ENCODE peak calls at places on chromosomes 13 and 19, in five cellular contexts. O, M, B, P and A are unnamed samples.
A peak's percentile ranks its signal among the peaks of the same experiment; 100 is the strongest.

GRCh38 chr13:79782541-79783216 is 301.7 kb downstream of the NDFIP2 start:
- DNase-seq in B (no peak), P (peak; percentile 45), M (peak; percentile 54), O (no peak), A (no peak)

GRCh38 chr13:38686635-38687245 is at the start of gene FREM2:
- DNase-seq in O (no peak), M (peak; percentile 49), B (peak; percentile 21), P (no peak), A (no peak)

GRCh38 chr19:14073232-14073924 is 792 bp downstream of the MISP3 start:
- DNase-seq in B (peak; percentile 89), O (peak; percentile 85), M (peak; percentile 67), P (no peak), A (no peak)

GRCh38 chr13:37407156-37407555 is 191.4 kb downstream of the POSTN start:
- DNase-seq in B (no peak), M (peak; percentile 27), P (no peak), O (no peak), A (no peak)

GRCh38 chr13:52411629-52412028 is 5.7 kb upstream of the THSD1 start:
- DNase-seq in B (peak; percentile 34), O (no peak), M (peak; percentile 17), P (no peak), A (no peak)

GRCh38 chr19:1285737-1286360 is at the start of gene EFNA2:
- DNase-seq in B (peak; percentile 56), P (no peak), M (no peak), O (no peak), A (no peak)

GRCh38 chr13:40798380-40798779 is 9.0 kb downstream of the SLC25A15 start:
- DNase-seq in O (peak; percentile 31), B (no peak), M (no peak), P (no peak), A (no peak)

GRCh38 chr19:35843676-35844481 is 8.4 kb downstream of the NPHS1 start:
- DNase-seq in M (no peak), B (peak; percentile 45), O (no peak), P (no peak), A (no peak)

GRCh38 chr19:31350693-31351211 is 1.5 kb upstream of the TSHZ3 start:
- DNase-seq in P (no peak), M (peak; percentile 22), B (peak; percentile 90), O (peak; percentile 22), A (no peak)

GRCh38 chr19:40805258-40805868 is 6.4 kb downstream of the EGLN2 start:
- DNase-seq in B (no peak), P (no peak), M (no peak), O (peak; percentile 48), A (no peak)

GRCh38 chr19:4277051-4277700 is 1.9 kb upstream of the SHD start:
- DNase-seq in P (no peak), O (no peak), M (no peak), B (no peak), A (no peak)

GRCh38 chr19:2315818-2316353 is 7.9 kb upstream of the LINGO3 start:
- DNase-seq in O (no peak), P (no peak), M (peak; percentile 62), B (peak; percentile 78), A (no peak)

GRCh38 chr13:108962652-108963051 is 333.2 kb downstream of the MYO16 start:
- DNase-seq in P (no peak), M (no peak), O (no peak), B (no peak), A (no peak)

GRCh38 chr19:30936276-30936675 is 413.0 kb downstream of the TSHZ3 start:
- DNase-seq in B (no peak), P (no peak), O (no peak), M (no peak), A (no peak)

GRCh38 chr13:112637017-112637801 is 49.3 kb upstream of the TUBGCP3 start:
- DNase-seq in P (no peak), O (no peak), M (no peak), B (no peak), A (no peak)

GRCh38 chr13:89846890-89847585 is 1500.4 kb upstream of the MIR17HG start:
- DNase-seq in O (no peak), B (no peak), M (no peak), P (no peak), A (no peak)

GRCh38 chr19:6752257-6753177 is 13.0 kb downstream of the TRIP10 start:
- DNase-seq in M (no peak), B (no peak), O (no peak), P (no peak), A (no peak)

GRCh38 chr19:39046037-39046821 is 13.9 kb upstream of the FBXO27 start:
- DNase-seq in M (peak; percentile 40), B (no peak), O (no peak), P (no peak), A (no peak)

GRCh38 chr13:112781287-112781686 is 91.4 kb downstream of the ATP11A start:
- DNase-seq in B (no peak), O (no peak), P (no peak), M (no peak), A (no peak)

GRCh38 chr13:47250141-47250540 is 353.3 kb upstream of the HTR2A start:
- DNase-seq in B (peak; percentile 67), P (no peak), O (no peak), M (peak; percentile 77), A (no peak)

GRCh38 chr19:16225279-16226183 is 27.8 kb downstream of the AP1M1 start:
- DNase-seq in P (no peak), O (no peak), M (no peak), B (no peak), A (no peak)

GRCh38 chr19:3065675-3066357 is 3.5 kb upstream of the TLE5 start:
- DNase-seq in M (no peak), B (no peak), P (no peak), O (no peak), A (peak; percentile 83)

GRCh38 chr19:47093254-47093653 is 20.3 kb downstream of the ZC3H4 start:
- DNase-seq in P (no peak), B (no peak), O (no peak), M (no peak), A (no peak)

GRCh38 chr13:42970824-42971669 is 21.0 kb downstream of the EPSTI1 start:
- DNase-seq in O (peak; percentile 41), M (peak; percentile 77), B (peak; percentile 51), P (no peak), A (peak; percentile 55)

GRCh38 chr19:17333611-17334413 is 843 bp downstream of the ANO8 start:
- DNase-seq in M (peak; percentile 95), B (peak; percentile 83), P (no peak), O (peak; percentile 44), A (no peak)

GRCh38 chr13:43301341-43301969 is 278.1 kb downstream of the DNAJC15 start:
- DNase-seq in P (no peak), O (no peak), B (no peak), M (no peak), A (no peak)

GRCh38 chr19:37991841-37992248 is 84.8 kb downstream of the SIPA1L3 start:
- DNase-seq in M (peak; percentile 45), B (no peak), O (no peak), P (no peak), A (no peak)

GRCh38 chr19:1263198-1263597 is 5.9 kb upstream of the CIRBP start:
- DNase-seq in B (no peak), M (no peak), O (no peak), P (no peak), A (no peak)

GRCh38 chr19:50963381-50963780 is 6.0 kb downstream of the KLK6 start:
- DNase-seq in M (no peak), B (no peak), P (no peak), O (no peak), A (no peak)

GRCh38 chr13:51584731-51585191 is 499 bp downstream of the WDFY2 start:
- DNase-seq in P (no peak), B (peak; percentile 24), M (peak; percentile 62), O (peak; percentile 80), A (peak; percentile 35)